ENCODE peak calls at places on chromosomes 11 and 22, in nine cellular contexts. A is neural progenitor cell, G is colonic mucosa, E is esophagus squamous epithelium, D is pancreas, Z is Peyer's patch, X is upper lobe of left lung, F is GM23338, C is HCT116. P is an unnamed sample.

GRCh38 chr11:119369035-119369925 is 12.2 kb downstream of the USP2 start:
- DNase-seq in A (no peak), G (peak; percentile 63), E (no peak), D (no peak), Z (no peak), X (no peak), F (no peak), C (no peak), P (peak; percentile 67)

GRCh38 chr11:104968856-104969776 is 742 bp upstream of the CASP4 start:
- DNase-seq in A (peak; percentile 43), G (peak; percentile 31), E (no peak), D (peak; percentile 18), Z (no peak), X (no peak), F (peak; percentile 64), C (no peak), P (peak; percentile 50)

GRCh38 chr22:48393041-48393370 is 1434.7 kb downstream of the BRD1 start:
- DNase-seq in A (no peak), G (no peak), E (no peak), D (no peak), Z (no peak), X (peak; percentile 51), F (no peak), C (no peak), P (no peak)

GRCh38 chr11:130114281-130114680 is 44.6 kb downstream of the APLP2 start:
- DNase-seq in A (no peak), G (no peak), E (no peak), D (no peak), Z (no peak), X (no peak), F (no peak), C (no peak), P (no peak)

GRCh38 chr11:62324738-62325556 is 12.3 kb upstream of the ASRGL1 start:
- DNase-seq in A (peak; percentile 84), G (peak; percentile 40), E (no peak), D (no peak), Z (peak; percentile 23), X (peak; percentile 50), F (peak; percentile 85), C (peak; percentile 34), P (no peak)

GRCh38 chr22:19215360-19215759 is 36.8 kb upstream of the SLC25A1 start:
- DNase-seq in A (no peak), G (no peak), E (no peak), D (no peak), Z (no peak), X (no peak), F (no peak), C (no peak), P (no peak)

GRCh38 chr11:83088965-83089364 is 17.3 kb upstream of the RAB30 start:
- DNase-seq in A (no peak), G (no peak), E (no peak), D (no peak), Z (no peak), X (no peak), F (peak; percentile 14), C (no peak), P (no peak)

GRCh38 chr11:87092159-87092558 is 54.4 kb downstream of the TMEM135 start:
- DNase-seq in A (no peak), G (no peak), E (no peak), D (no peak), Z (no peak), X (no peak), F (no peak), C (no peak), P (no peak)

DNA sequence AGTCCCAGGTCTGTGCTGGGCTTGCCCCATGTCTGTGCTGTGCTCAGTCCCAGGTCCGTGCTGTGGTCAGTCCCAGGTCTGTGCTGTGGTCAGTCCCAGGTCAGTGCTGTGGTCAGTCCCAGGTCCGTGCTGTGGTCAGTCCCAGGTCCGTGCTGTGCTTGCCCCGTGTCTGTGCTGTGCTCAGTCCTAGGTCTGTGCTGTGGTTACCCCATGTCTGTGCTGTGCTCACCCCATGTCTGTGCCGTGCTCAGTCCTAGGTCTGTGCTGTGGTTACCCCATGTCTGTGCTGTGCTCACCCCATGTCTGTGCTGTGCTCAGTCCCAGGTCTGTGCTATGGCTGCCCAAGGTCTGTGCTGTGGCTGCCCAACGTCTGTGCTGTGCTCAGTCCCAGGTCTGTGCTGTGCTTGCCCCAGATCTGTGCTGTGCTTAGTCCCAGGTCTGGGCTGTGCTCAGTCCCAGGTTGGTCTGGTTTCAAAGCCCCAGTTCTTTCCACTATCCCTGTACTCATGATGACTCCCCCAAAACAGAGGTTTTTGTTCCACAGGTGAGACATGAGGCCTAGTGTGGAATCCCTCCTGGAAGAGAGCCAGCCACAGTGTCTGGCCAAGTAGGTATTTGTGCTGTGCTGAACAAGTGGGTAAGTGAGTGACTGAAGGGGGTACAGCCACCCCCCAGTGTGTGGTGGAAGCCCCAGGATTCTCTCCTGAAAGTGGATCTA is 34.8 kb downstream of the IRAG1 start:
- DNase-seq in A (no peak), G (no peak), E (no peak), D (no peak), Z (no peak), X (no peak), F (no peak), C (no peak), P (no peak)
- H3K4me1 ChIP-seq in A (peaks cover 5% of the 10 kb centered on the region), G (no peaks in the 10 kb centered on the region), E (peaks cover 75% of the 10 kb centered on the region), D (no peaks in the 10 kb centered on the region), Z (peaks cover 59% of the 10 kb centered on the region), X (peaks cover 62% of the 10 kb centered on the region), F (no peaks in the 10 kb centered on the region), C (peaks cover 99% of the 10 kb centered on the region), P (peaks cover 14% of the 10 kb centered on the region)

GRCh38 chr11:839875-840617 is 2.3 kb downstream of the POLR2L start:
- DNase-seq in A (no peak), G (no peak), E (no peak), D (no peak), Z (no peak), X (peak; percentile 77), F (no peak), C (no peak), P (no peak)

GRCh38 chr11:837990-838307 is 4.4 kb downstream of the POLR2L start:
- DNase-seq in A (no peak), G (no peak), E (no peak), D (no peak), Z (no peak), X (no peak), F (no peak), C (no peak), P (no peak)

GRCh38 chr11:839280-839623 is 3.1 kb downstream of the POLR2L start:
- DNase-seq in A (no peak), G (no peak), E (no peak), D (no peak), Z (no peak), X (no peak), F (no peak), C (no peak), P (no peak)

GRCh38 chr11:837189-837989 is 4.6 kb downstream of the CD151 start:
- DNase-seq in A (no peak), G (no peak), E (no peak), D (no peak), Z (no peak), X (peak; percentile 79), F (no peak), C (no peak), P (peak; percentile 25)

GRCh38 chr11:838441-839279 is 3.7 kb downstream of the POLR2L start:
- DNase-seq in A (peak; percentile 47), G (peak; percentile 67), E (no peak), D (no peak), Z (no peak), X (peak; percentile 70), F (peak; percentile 79), C (no peak), P (peak; percentile 79)
- TF ChIP-seq CTCF in A (peak; percentile 32), G (no peak), E (no peak), D (no peak), Z (no peak), X (peak; percentile 22), F (peak; percentile 41), C (peak; percentile 58), P (no peak)

GRCh38 chr22:45997775-45998637 is 21.0 kb upstream of the WNT7B start:
- DNase-seq in A (no peak), G (no peak), E (no peak), D (no peak), Z (no peak), X (peak; percentile 81), F (no peak), C (no peak), P (peak; percentile 48)
- H3K4me1 ChIP-seq in A (peaks cover 6% of the 10 kb centered on the region), G (peaks cover 11% of the 10 kb centered on the region), E (peaks cover 54% of the 10 kb centered on the region), D (no peaks in the 10 kb centered on the region), Z (peaks cover 64% of the 10 kb centered on the region), X (peaks cover 67% of the 10 kb centered on the region), F (no peaks in the 10 kb centered on the region), C (peaks cover 5% of the 10 kb centered on the region), P (peaks cover 19% of the 10 kb centered on the region)

DNA sequence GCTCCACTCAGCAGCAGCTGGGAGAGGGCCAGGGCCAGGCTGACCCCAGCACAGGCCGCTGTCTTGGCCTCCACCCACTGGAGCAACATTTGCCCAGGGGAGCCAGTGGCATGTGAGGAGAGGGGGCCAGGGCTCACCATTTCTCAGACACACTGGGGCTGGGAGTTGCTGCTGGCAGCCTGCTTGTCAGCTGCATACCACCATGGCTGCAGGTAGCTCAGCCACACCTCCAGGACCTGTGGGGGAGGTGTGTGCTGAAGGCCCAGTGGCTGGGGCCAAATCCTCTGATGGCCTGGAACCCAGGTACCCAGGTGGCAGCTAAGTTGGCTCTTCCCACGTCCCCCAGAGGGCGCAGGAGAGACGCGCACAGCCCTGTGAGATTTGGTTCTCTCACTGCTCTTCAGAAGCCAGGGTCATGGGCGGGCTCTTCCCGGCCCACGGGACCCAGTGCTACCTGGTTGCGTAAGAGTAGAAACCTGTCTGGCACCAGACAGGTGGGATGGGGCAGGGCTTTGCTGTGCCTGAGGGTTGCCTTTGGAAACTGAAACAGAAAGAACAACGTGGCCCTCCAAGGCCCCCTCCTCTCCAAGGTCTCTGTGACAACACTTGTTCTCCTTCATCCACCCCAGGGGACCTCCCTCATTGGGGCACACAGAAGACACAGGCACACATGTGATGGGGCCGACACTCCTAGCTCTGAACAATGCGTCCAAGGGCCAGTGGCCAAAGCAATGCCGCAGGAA is 98.8 kb downstream of the MED15 start:
- DNase-seq in A (peak; percentile 84), G (peak; percentile 64), E (no peak), D (peak; percentile 88), Z (peak; percentile 44), X (no peak), F (peak; percentile 97), C (peak; percentile 83), P (peak; percentile 73)
- TF ChIP-seq CTCF in A (peak; percentile 78), G (peak; percentile 59), E (peak; percentile 91), D (peak; percentile 56), Z (peak; percentile 49), X (peak; percentile 91), F (peak; percentile 90), C (peak; percentile 86), P (peak; percentile 57)

GRCh38 chr11:65415499-65416340 is 6.9 kb upstream of the NEAT1 start:
- DNase-seq in A (peak; percentile 21), G (no peak), E (no peak), D (no peak), Z (no peak), X (peak; percentile 49), F (no peak), C (no peak), P (no peak)
- H3K4me1 ChIP-seq in A (peaks cover 34% of the 10 kb centered on the region), G (peaks cover 10% of the 10 kb centered on the region), E (peaks cover 41% of the 10 kb centered on the region), D (peaks cover 32% of the 10 kb centered on the region), Z (peaks cover 46% of the 10 kb centered on the region), X (peaks cover 42% of the 10 kb centered on the region), F (peaks cover 41% of the 10 kb centered on the region), C (peaks cover 52% of the 10 kb centered on the region), P (peaks cover 44% of the 10 kb centered on the region)

GRCh38 chr22:31104869-31105268 is 2.5 kb downstream of the SELENOM start:
- DNase-seq in A (peak; percentile 90), G (no peak), E (no peak), D (no peak), Z (no peak), X (peak; percentile 85), F (peak; percentile 93), C (no peak), P (no peak)
- TF ChIP-seq CTCF in A (peak; percentile 85), G (no peak), E (no peak), D (no peak), Z (no peak), X (no peak), F (peak; percentile 91), C (no peak), P (no peak)

P was measured in mucosa of descending colon.